ENCODE peak calls at places on chromosomes 6 and 20, in nine cellular contexts. Q is fibroblast of lung; T is HTR-8/SVneo; S is activated effector memory CD4-positive, alpha-beta T cell treated with Interleukin-2 at 50 U/mL for 16 hours; H is activated CD4-positive, alpha-beta T cell treated with anti-CD3 and anti-CD28 coated beads, Interleukin-2, amount 50 U/mL, for 1 hour; G is tibial nerve; P is naive B cell; V is Calu3; R is fibroblast of gingiva. F is an unnamed sample.

GRCh38 chr6:110529355-110529754 is 52.9 kb upstream of the SLC22A16 start:
- DNase-seq in P (no peak), V (no peak), R (peak), S (no peak), T (no peak), G (no peak), Q (peak), H (no peak), F (peak)

GRCh38 chr20:24987873-24988835 is 4.4 kb downstream of the APMAP start:
- DNase-seq in P (no peak), G (no peak), R (no peak), V (no peak), H (no peak), S (no peak), T (no peak), Q (no peak), F (no peak)

GRCh38 chr20:50745634-50746137 is 14.3 kb downstream of the PARD6B start:
- DNase-seq in G (no peak), V (no peak), P (no peak), T (no peak), Q (no peak), H (no peak), S (no peak), R (no peak), F (no peak)

GRCh38 chr6:43983632-43984031 is 143.6 kb downstream of the MRPL14 start:
- DNase-seq in G (no peak), T (no peak), Q (no peak), H (no peak), P (no peak), S (no peak), V (no peak), R (no peak), F (no peak)

GRCh38 chr20:22492497-22492896 is 91.9 kb downstream of the FOXA2 start:
- DNase-seq in G (no peak), H (no peak), P (no peak), V (no peak), R (no peak), T (no peak), Q (no peak), S (no peak), F (no peak)

GRCh38 chr6:35583893-35584688 is 71.4 kb upstream of the TULP1 start:
- DNase-seq in S (peak), H (peak), Q (peak), V (peak), G (no peak), R (peak), T (peak), P (peak), F (peak)

GRCh38 chr6:45637056-45637455 is 259.3 kb upstream of the SUPT3H start:
- DNase-seq in Q (no peak), G (no peak), T (no peak), P (no peak), R (no peak), H (no peak), V (no peak), S (no peak), F (no peak)

GRCh38 chr6:130105996-130106704 is 87.8 kb downstream of the L3MBTL3 start:
- DNase-seq in T (no peak), R (no peak), P (peak), V (no peak), G (no peak), S (no peak), Q (no peak), H (no peak), F (no peak)

GRCh38 chr6:19035454-19035853 is 648.3 kb downstream of the RNF144B start:
- DNase-seq in S (no peak), P (no peak), Q (no peak), T (no peak), R (no peak), V (no peak), G (no peak), H (no peak), F (no peak)

GRCh38 chr20:48893374-48893773 is 28.1 kb upstream of the ARFGEF2 start:
- DNase-seq in Q (no peak), S (no peak), T (no peak), R (no peak), V (no peak), P (no peak), H (no peak), G (no peak), F (no peak)

GRCh38 chr6:61745994-61746393 is 540.0 kb downstream of the KHDRBS2 start:
- DNase-seq in G (no peak), Q (no peak), S (no peak), H (no peak), R (no peak), T (no peak), V (no peak), P (no peak), F (no peak)